ENCODE peak calls at places on chromosomes 7 and 10, in four cellular contexts. S, P, H and V are unnamed samples.

GRCh38 chr7:91567111-91568012 is 303.1 kb downstream of the FZD1 start:
- DNase-seq in S (no peak), P (no peak), H (no peak), V (no peak)

GRCh38 chr7:30931161-30931926 is 19.7 kb downstream of the AQP1 start:
- DNase-seq in S (no peak), P (no peak), H (no peak), V (no peak)

GRCh38 chr7:28112056-28112455 is 68.5 kb downstream of the JAZF1 start:
- DNase-seq in S (no peak), P (no peak), H (no peak), V (no peak)

GRCh38 chr7:115240242-115240641 is 318.3 kb downstream of the MDFIC start:
- DNase-seq in S (no peak), P (no peak), H (no peak), V (no peak)

GRCh38 chr7:50590535-50590934 is 25.3 kb upstream of the DDC start:
- DNase-seq in S (no peak), P (no peak), H (no peak), V (no peak)

GRCh38 chr10:77408259-77408658 is 229.3 kb downstream of the KCNMA1 start:
- DNase-seq in S (no peak), P (no peak), H (no peak), V (no peak)

GRCh38 chr7:44473295-44473694 is 17.2 kb downstream of the NUDCD3 start:
- DNase-seq in S (no peak), P (no peak), H (no peak), V (peak)

GRCh38 chr10:20839141-20839540 is 58.0 kb downstream of the NEBL start:
- DNase-seq in S (no peak), P (no peak), H (no peak), V (no peak)

GRCh38 chr10:116002735-116003134 is 270.3 kb downstream of the GFRA1 start:
- DNase-seq in S (no peak), P (no peak), H (no peak), V (no peak)

GRCh38 chr7:92560602-92561001 is 29.6 kb downstream of the FAM133B start:
- DNase-seq in S (no peak), P (no peak), H (no peak), V (no peak)

GRCh38 chr10:79202188-79203013 is 133.6 kb downstream of the ZMIZ1 start:
- DNase-seq in S (no peak), P (peak), H (no peak), V (peak)

GRCh38 chr10:31133628-31134302 is 102.1 kb upstream of the ZNF438 start:
- DNase-seq in S (peak), P (peak), H (peak), V (peak)

GRCh38 chr10:129945941-129946760 is 17.9 kb downstream of the EBF3 start:
- DNase-seq in S (no peak), P (no peak), H (no peak), V (no peak)

GRCh38 chr7:23918856-23919255 is 208.8 kb downstream of the STK31 start:
- DNase-seq in S (no peak), P (no peak), H (no peak), V (no peak)

DNA sequence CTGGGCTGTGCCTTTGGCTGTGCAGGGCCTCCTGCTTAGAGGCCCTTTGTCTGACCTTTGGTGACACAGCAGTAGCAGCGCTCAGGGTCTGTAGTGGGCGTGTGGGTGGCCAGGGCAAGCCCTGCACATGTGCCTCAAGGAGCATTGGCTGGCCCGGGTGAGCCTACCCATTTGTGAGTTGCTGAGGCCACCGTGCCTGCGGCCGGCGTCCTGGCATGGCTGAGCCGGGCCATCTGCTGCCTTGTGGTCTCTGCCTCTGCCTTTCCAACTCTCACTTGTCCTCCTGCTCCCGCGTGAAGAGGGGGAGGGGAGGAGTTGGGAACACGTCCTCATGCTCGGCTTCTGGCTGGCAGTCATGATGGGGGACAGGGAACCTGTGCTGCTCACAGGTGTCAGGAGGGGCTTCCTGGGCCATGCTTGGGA is 9.2 kb upstream of the ORAI2 start:
- DNase-seq in S (no peak), P (no peak), H (no peak), V (no peak)
- TF ChIP-seq SPI1 in S (no peak), P (no peak), H (no peak), V (no peak)

GRCh38 chr7:106776618-106777347 is 88.3 kb upstream of the PIK3CG start:
- DNase-seq in S (no peak), P (no peak), H (no peak), V (peak)
- TF ChIP-seq SPI1 in S (no peak), P (no peak), H (no peak), V (no peak)

DNA sequence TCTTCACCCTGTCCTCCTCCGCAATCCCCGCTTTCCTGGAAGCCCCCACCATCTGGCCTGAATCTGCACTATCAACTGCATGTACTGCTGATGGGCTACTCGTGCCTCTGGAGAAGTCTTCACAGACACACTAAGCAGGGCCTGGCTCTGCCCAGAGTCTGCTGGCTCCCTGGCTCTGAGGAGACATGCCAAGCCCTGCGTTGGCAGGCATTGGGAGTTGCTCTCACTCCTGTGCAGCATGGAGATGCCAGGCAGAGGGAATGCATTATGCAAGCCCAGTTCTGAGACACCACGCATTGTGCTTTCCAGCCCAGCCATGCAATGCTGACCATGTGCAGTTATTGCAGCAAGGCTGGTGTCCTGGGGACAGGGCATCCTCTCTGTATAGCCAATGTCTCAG is 314.6 kb downstream of the CXCL12 start:
- DNase-seq in S (no peak), P (no peak), H (no peak), V (no peak)
- TF ChIP-seq SPI1 in S (no peak), P (no peak), H (no peak), V (no peak)

DNA sequence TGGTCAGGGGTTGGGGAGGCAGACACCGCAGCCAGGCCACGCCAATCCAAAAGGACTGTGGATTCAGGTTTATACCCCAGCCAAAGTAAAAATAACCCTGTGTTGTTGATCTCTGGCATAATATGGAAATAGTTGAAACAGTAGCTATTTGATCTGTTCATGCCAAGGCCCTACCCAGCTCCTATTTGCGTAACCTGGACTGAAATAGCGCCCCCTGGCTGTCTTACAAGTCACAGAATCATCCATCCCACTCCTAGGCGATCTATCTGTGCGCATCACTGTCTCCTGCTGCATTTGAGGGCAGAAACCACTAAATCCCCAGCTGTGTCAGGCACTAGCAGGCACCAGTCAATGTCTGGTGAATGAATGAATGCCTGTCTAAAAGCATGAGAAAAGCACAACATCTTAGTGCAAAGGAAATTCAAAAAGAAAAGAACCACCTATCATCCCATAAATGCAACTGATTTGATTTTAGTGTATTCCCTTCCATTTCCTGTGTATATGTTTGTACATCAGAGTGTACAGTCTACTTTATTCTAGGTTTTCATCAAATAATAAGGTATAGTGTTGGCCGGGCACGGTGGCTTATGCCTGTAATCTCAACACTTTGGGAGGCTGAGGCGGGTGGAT is 160.0 kb downstream of the SLIT1 start:
- DNase-seq in S (peak), P (no peak), H (peak), V (peak)
- TF ChIP-seq SPI1 in S (no peak), P (no peak), H (no peak), V (no peak)

DNA sequence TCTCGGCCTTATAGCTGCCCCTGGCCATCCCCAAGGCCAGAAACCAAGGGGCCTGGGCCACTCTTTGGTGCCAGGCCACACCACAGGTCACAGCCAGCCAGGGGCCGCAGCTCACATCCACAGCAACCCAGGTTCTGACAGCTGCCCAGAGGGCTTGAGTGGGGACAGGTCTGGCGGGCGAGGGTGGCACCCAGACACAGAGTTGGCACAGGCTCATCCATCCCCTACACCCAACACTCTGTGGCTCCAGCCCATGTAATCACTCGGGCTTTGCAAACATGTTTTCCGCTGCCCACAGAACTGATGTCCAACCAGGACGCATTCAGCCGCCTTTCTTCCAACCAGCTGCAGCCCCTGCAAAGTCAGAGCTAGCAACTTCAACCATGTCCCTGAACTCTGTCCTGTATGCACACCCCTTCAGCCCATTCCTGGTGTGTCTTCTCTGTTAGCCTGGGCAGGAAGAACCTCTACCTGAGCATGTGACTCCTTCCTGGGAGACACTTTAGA is 57.7 kb upstream of the PPP2R2D start:
- DNase-seq in S (no peak), P (no peak), H (no peak), V (no peak)
- TF ChIP-seq SPI1 in S (no peak), P (no peak), H (no peak), V (no peak)